ENCODE peak calls at places on chromosome 6, in six cellular contexts. F is H9, E is mesenchymal stem cell, M is mesendoderm, G is IMR-90, A is H1. X is an unnamed sample.

GRCh38 chr6:74892091-74892490 is 313.8 kb downstream of the COL12A1 start:
- DNase-seq in F (no peak), E (no peak), M (no peak), G (peak; percentile 39), A (no peak), X (no peak)

GRCh38 chr6:28134015-28134414 is 7.7 kb upstream of the ZKSCAN8 start:
- DNase-seq in F (peak; percentile 28), E (peak; percentile 68), M (peak; percentile 68), G (peak; percentile 52), A (no peak), X (no peak)

GRCh38 chr6:14748679-14749078 is 497.2 kb upstream of the JARID2 start:
- DNase-seq in F (no peak), E (no peak), M (no peak), G (no peak), A (no peak), X (no peak)

GRCh38 chr6:76222189-76222588 is 149.7 kb upstream of the IMPG1 start:
- DNase-seq in F (no peak), E (no peak), M (no peak), G (no peak), A (no peak), X (no peak)

GRCh38 chr6:41595166-41595565 is 43.1 kb upstream of the MDFI start:
- DNase-seq in F (no peak), E (no peak), M (no peak), G (no peak), A (no peak), X (no peak)

GRCh38 chr6:139790527-139790926 is 416.1 kb upstream of the CITED2 start:
- DNase-seq in F (no peak), E (no peak), M (no peak), G (peak; percentile 7), A (no peak), X (no peak)

GRCh38 chr6:71488186-71488585 is 199.6 kb downstream of the OGFRL1 start:
- DNase-seq in F (no peak), E (no peak), M (no peak), G (no peak), A (no peak), X (no peak)

GRCh38 chr6:41373919-41374617 is 38.7 kb downstream of the NCR2 start:
- DNase-seq in F (peak; percentile 78), E (peak; percentile 22), M (peak; percentile 83), G (no peak), A (peak; percentile 84), X (peak; percentile 56)

GRCh38 chr6:21091411-21091810 is 502.1 kb upstream of the SOX4 start:
- DNase-seq in F (no peak), E (no peak), M (no peak), G (no peak), A (no peak), X (no peak)

GRCh38 chr6:169380493-169380892 is 126.8 kb upstream of the THBS2 start:
- DNase-seq in F (no peak), E (no peak), M (no peak), G (no peak), A (no peak), X (no peak)

GRCh38 chr6:83758533-83758932 is 49.6 kb upstream of the SNAP91 start:
- DNase-seq in F (no peak), E (no peak), M (no peak), G (no peak), A (no peak), X (no peak)

GRCh38 chr6:111487656-111488055 is 4.6 kb upstream of the REV3L start:
- DNase-seq in F (no peak), E (peak; percentile 79), M (no peak), G (peak; percentile 88), A (no peak), X (no peak)

GRCh38 chr6:32933661-32934085 is 7.2 kb downstream of the HLA-DMB start:
- DNase-seq in F (peak; percentile 66), E (peak; percentile 79), M (peak; percentile 63), G (peak; percentile 73), A (peak; percentile 89), X (peak; percentile 67)
- H2BK15ac ChIP-seq in F (no peak overlapping the region), E (no peak overlapping the region), M (no peak overlapping the region), G (peak overlapping the region; percentile 9), A (no peak overlapping the region), X (no peak overlapping the region)

GRCh38 chr6:135329851-135330803 is 149.0 kb downstream of the MYB start:
- DNase-seq in F (no peak), E (no peak), M (no peak), G (no peak), A (no peak), X (no peak)

GRCh38 chr6:135331002-135331401 is 149.9 kb downstream of the MYB start:
- DNase-seq in F (no peak), E (no peak), M (no peak), G (peak; percentile 25), A (no peak), X (no peak)

GRCh38 chr6:135325624-135326424 is 144.7 kb downstream of the MYB start:
- DNase-seq in F (no peak), E (peak; percentile 23), M (no peak), G (no peak), A (no peak), X (no peak)

GRCh38 chr6:135324531-135324930 is 143.4 kb downstream of the MYB start:
- DNase-seq in F (no peak), E (no peak), M (no peak), G (no peak), A (no peak), X (no peak)

GRCh38 chr6:135328136-135328535 is 147.0 kb downstream of the MYB start:
- DNase-seq in F (no peak), E (no peak), M (no peak), G (no peak), A (no peak), X (no peak)
- H3K4me1 ChIP-seq in F (peaks cover 1% of the 10 kb centered on the region), E (peaks cover 2% of the 10 kb centered on the region), M (no peaks in the 10 kb centered on the region), G (no peaks in the 10 kb centered on the region), A (no peaks in the 10 kb centered on the region), X (no peaks in the 10 kb centered on the region)

DNA sequence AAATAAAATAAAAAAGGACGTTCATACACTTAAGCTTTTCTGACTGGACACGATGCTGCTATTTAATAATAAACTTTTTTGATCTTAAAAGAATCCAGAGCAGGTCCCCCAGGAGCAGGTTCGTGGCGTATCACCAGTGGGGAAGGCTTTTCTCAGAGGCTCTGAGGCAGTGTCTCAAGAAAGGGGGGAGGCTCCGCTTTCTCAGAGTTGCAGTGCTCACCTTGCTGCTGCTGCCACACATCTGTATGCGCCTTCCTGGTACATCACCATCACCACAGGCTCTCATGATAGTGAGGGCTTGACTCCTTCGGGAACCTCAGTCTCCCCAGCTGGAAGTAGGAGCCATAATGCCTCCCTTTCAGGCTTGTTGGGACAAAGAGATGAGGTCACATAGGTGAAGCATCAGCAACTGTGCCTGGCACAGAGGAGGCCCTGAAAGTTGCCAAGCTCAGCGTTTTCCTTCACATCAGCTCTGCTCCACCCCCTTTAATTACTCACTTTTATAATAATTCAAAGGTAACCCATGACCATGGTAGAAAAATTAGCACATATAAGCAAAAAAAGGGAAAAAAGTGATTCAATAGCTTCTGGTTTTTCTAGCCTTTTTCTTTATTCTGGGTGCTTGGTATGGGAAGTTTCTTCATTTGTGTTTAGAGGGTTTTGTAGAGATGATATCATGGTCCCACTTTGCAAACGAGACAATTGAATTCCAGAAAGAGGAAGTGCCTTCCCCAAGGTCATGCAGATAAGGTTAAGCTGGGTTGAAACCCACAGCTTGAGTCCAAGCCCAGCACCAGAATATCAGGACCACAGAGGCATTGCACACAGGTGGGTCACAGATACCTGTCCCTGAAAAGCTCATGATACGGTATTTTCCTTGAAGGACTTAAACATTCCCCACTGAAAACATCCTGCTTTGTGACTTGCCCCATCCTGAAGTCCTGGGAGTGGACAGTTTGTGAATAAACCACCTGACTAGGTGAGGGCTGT is 24.5 kb downstream of the SRSF3 start:
- DNase-seq in F (no peak), E (no peak), M (peak; percentile 48), G (no peak), A (no peak), X (no peak)
- H2BK15ac ChIP-seq in F (no peak overlapping the region), E (no peak overlapping the region), M (no peak overlapping the region), G (no peak overlapping the region), A (no peak overlapping the region), X (no peak overlapping the region)

GRCh38 chr6:11978169-11978987 is 33.7 kb upstream of the HIVEP1 start:
- DNase-seq in F (no peak), E (peak; percentile 60), M (no peak), G (no peak), A (no peak), X (no peak)

GRCh38 chr6:11977738-11978137 is 34.4 kb upstream of the HIVEP1 start:
- DNase-seq in F (no peak), E (no peak), M (no peak), G (no peak), A (no peak), X (no peak)

GRCh38 chr6:11979866-11980265 is 32.2 kb upstream of the HIVEP1 start:
- DNase-seq in F (no peak), E (no peak), M (no peak), G (no peak), A (no peak), X (no peak)

GRCh38 chr6:11987390-11987789 is 24.7 kb upstream of the HIVEP1 start:
- DNase-seq in F (no peak), E (no peak), M (no peak), G (no peak), A (no peak), X (no peak)

DNA sequence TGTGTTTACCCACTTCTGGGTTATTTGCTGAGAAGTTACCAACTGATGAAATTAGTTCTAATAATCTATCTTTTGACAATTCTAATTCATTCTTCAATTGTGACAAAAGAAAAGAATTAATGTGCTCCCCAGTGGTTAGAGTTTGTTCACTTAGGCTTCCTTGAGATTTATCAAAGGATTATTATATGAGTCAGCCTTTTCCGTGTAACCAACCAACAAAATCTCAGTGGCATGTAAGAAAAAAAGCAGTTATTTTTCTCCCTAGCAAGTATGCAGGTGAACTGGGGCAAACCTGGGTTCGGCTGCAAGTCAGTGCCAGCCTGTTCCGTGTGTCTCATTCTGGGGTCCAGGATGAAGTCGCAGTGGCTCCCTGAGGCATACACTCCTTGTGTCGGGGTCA is 28.8 kb upstream of the HIVEP1 start:
- DNase-seq in F (no peak), E (no peak), M (no peak), G (no peak), A (no peak), X (no peak)
- H3K4me1 ChIP-seq in F (no peaks in the 10 kb centered on the region), E (no peaks in the 10 kb centered on the region), M (no peaks in the 10 kb centered on the region), G (peaks cover 1% of the 10 kb centered on the region), A (no peaks in the 10 kb centered on the region), X (no peaks in the 10 kb centered on the region)

GRCh38 chr6:3135668-3136297 is 17.3 kb downstream of the BPHL start:
- DNase-seq in F (no peak), E (no peak), M (no peak), G (no peak), A (no peak), X (no peak)
- H2BK15ac ChIP-seq in F (no peak overlapping the region), E (no peak overlapping the region), M (no peak overlapping the region), G (no peak overlapping the region), A (no peak overlapping the region), X (no peak overlapping the region)

X was measured in neuronal stem cell.